ENCODE peak calls at places on chromosomes 13 and 19, in ten cellular contexts. One of them, this sample, is unnamed.

GRCh38 chr13:30805603-30806011 is 70.3 kb downstream of the ALOX5AP start:
- DNase-seq in heart left ventricle: no peak
- DNase-seq in H9: no peak
- DNase-seq in activated CD4-positive, alpha-beta T cell treated with anti-CD3 and anti-CD28 coated beads for 24 hours: no peak
- DNase-seq in fibroblast of pulmonary artery: peak
- DNase-seq in ACHN: no peak
- DNase-seq in neural progenitor cell: no peak
- DNase-seq in NCI-H1436: no peak
- DNase-seq in neuronal stem cell: no peak
- DNase-seq in GM03348: no peak
- DNase-seq in this sample: no peak

GRCh38 chr13:35994131-35994966 is 136.8 kb downstream of the DCLK1 start:
- DNase-seq in heart left ventricle: peak
- DNase-seq in H9: no peak
- DNase-seq in activated CD4-positive, alpha-beta T cell treated with anti-CD3 and anti-CD28 coated beads for 24 hours: no peak
- DNase-seq in fibroblast of pulmonary artery: peak
- DNase-seq in ACHN: peak
- DNase-seq in neural progenitor cell: no peak
- DNase-seq in NCI-H1436: no peak
- DNase-seq in neuronal stem cell: no peak
- DNase-seq in GM03348: peak
- DNase-seq in this sample: peak

GRCh38 chr13:41905600-41906254 is 55.2 kb downstream of the VWA8 start:
- DNase-seq in heart left ventricle: no peak
- DNase-seq in H9: no peak
- DNase-seq in activated CD4-positive, alpha-beta T cell treated with anti-CD3 and anti-CD28 coated beads for 24 hours: no peak
- DNase-seq in fibroblast of pulmonary artery: peak
- DNase-seq in ACHN: peak
- DNase-seq in neural progenitor cell: peak
- DNase-seq in NCI-H1436: peak
- DNase-seq in neuronal stem cell: no peak
- DNase-seq in GM03348: peak
- DNase-seq in this sample: peak

GRCh38 chr19:51607920-51608562 is 22.2 kb downstream of the SIGLEC5 start:
- DNase-seq in heart left ventricle: peak
- DNase-seq in H9: peak
- DNase-seq in activated CD4-positive, alpha-beta T cell treated with anti-CD3 and anti-CD28 coated beads for 24 hours: peak
- DNase-seq in fibroblast of pulmonary artery: peak
- DNase-seq in ACHN: peak
- DNase-seq in neural progenitor cell: peak
- DNase-seq in NCI-H1436: no peak
- DNase-seq in neuronal stem cell: peak
- DNase-seq in GM03348: peak
- DNase-seq in this sample: peak

GRCh38 chr19:5623397-5624153 is 692 bp downstream of the SAFB start:
- DNase-seq in heart left ventricle: no peak
- DNase-seq in H9: no peak
- DNase-seq in activated CD4-positive, alpha-beta T cell treated with anti-CD3 and anti-CD28 coated beads for 24 hours: no peak
- DNase-seq in fibroblast of pulmonary artery: no peak
- DNase-seq in ACHN: peak
- DNase-seq in neural progenitor cell: peak
- DNase-seq in NCI-H1436: no peak
- DNase-seq in neuronal stem cell: no peak
- DNase-seq in GM03348: no peak
- DNase-seq in this sample: no peak

GRCh38 chr19:39941615-39942507 is 7.4 kb upstream of the FCGBP start:
- DNase-seq in heart left ventricle: peak
- DNase-seq in H9: no peak
- DNase-seq in activated CD4-positive, alpha-beta T cell treated with anti-CD3 and anti-CD28 coated beads for 24 hours: no peak
- DNase-seq in fibroblast of pulmonary artery: peak
- DNase-seq in ACHN: no peak
- DNase-seq in neural progenitor cell: peak
- DNase-seq in NCI-H1436: no peak
- DNase-seq in neuronal stem cell: peak
- DNase-seq in GM03348: no peak
- DNase-seq in this sample: peak

GRCh38 chr13:24269803-24270202 is 39.6 kb upstream of the C1QTNF9 start:
- DNase-seq in heart left ventricle: no peak
- DNase-seq in H9: no peak
- DNase-seq in activated CD4-positive, alpha-beta T cell treated with anti-CD3 and anti-CD28 coated beads for 24 hours: no peak
- DNase-seq in fibroblast of pulmonary artery: no peak
- DNase-seq in ACHN: no peak
- DNase-seq in neural progenitor cell: no peak
- DNase-seq in NCI-H1436: no peak
- DNase-seq in neuronal stem cell: no peak
- DNase-seq in GM03348: no peak
- DNase-seq in this sample: no peak

GRCh38 chr13:44388427-44388826 is 14.8 kb downstream of the SERP2 start:
- DNase-seq in heart left ventricle: peak
- DNase-seq in H9: no peak
- DNase-seq in activated CD4-positive, alpha-beta T cell treated with anti-CD3 and anti-CD28 coated beads for 24 hours: no peak
- DNase-seq in fibroblast of pulmonary artery: no peak
- DNase-seq in ACHN: no peak
- DNase-seq in neural progenitor cell: peak
- DNase-seq in NCI-H1436: no peak
- DNase-seq in neuronal stem cell: no peak
- DNase-seq in GM03348: no peak
- DNase-seq in this sample: no peak

GRCh38 chr19:35977446-35978222 is 17.4 kb upstream of the SDHAF1 start:
- DNase-seq in heart left ventricle: no peak
- DNase-seq in H9: peak
- DNase-seq in activated CD4-positive, alpha-beta T cell treated with anti-CD3 and anti-CD28 coated beads for 24 hours: no peak
- DNase-seq in fibroblast of pulmonary artery: no peak
- DNase-seq in ACHN: peak
- DNase-seq in neural progenitor cell: peak
- DNase-seq in NCI-H1436: peak
- DNase-seq in neuronal stem cell: no peak
- DNase-seq in GM03348: no peak
- DNase-seq in this sample: no peak

GRCh38 chr13:79679334-79679733 is 198.4 kb downstream of the NDFIP2 start:
- DNase-seq in heart left ventricle: peak
- DNase-seq in H9: peak
- DNase-seq in activated CD4-positive, alpha-beta T cell treated with anti-CD3 and anti-CD28 coated beads for 24 hours: peak
- DNase-seq in fibroblast of pulmonary artery: peak
- DNase-seq in ACHN: peak
- DNase-seq in neural progenitor cell: peak
- DNase-seq in NCI-H1436: peak
- DNase-seq in neuronal stem cell: peak
- DNase-seq in GM03348: peak
- DNase-seq in this sample: peak

GRCh38 chr13:51266642-51267041 is 44.4 kb downstream of the FAM124A start:
- DNase-seq in heart left ventricle: no peak
- DNase-seq in H9: no peak
- DNase-seq in activated CD4-positive, alpha-beta T cell treated with anti-CD3 and anti-CD28 coated beads for 24 hours: no peak
- DNase-seq in fibroblast of pulmonary artery: no peak
- DNase-seq in ACHN: no peak
- DNase-seq in neural progenitor cell: no peak
- DNase-seq in NCI-H1436: no peak
- DNase-seq in neuronal stem cell: no peak
- DNase-seq in GM03348: no peak
- DNase-seq in this sample: no peak

GRCh38 chr13:107099661-107100060 is 531.7 kb upstream of the ARGLU1 start:
- DNase-seq in heart left ventricle: no peak
- DNase-seq in H9: no peak
- DNase-seq in activated CD4-positive, alpha-beta T cell treated with anti-CD3 and anti-CD28 coated beads for 24 hours: no peak
- DNase-seq in fibroblast of pulmonary artery: peak
- DNase-seq in ACHN: peak
- DNase-seq in neural progenitor cell: no peak
- DNase-seq in NCI-H1436: no peak
- DNase-seq in neuronal stem cell: no peak
- DNase-seq in GM03348: no peak
- DNase-seq in this sample: no peak

GRCh38 chr19:35736913-35737886 is 5.1 kb downstream of the IGFLR1 start:
- DNase-seq in heart left ventricle: no peak
- DNase-seq in H9: no peak
- DNase-seq in activated CD4-positive, alpha-beta T cell treated with anti-CD3 and anti-CD28 coated beads for 24 hours: no peak
- DNase-seq in fibroblast of pulmonary artery: no peak
- DNase-seq in ACHN: peak
- DNase-seq in neural progenitor cell: no peak
- DNase-seq in NCI-H1436: no peak
- DNase-seq in neuronal stem cell: no peak
- DNase-seq in GM03348: no peak
- DNase-seq in this sample: no peak

GRCh38 chr19:34961775-34962174 is 2.3 kb downstream of the ZNF792 start:
- DNase-seq in heart left ventricle: no peak
- DNase-seq in H9: no peak
- DNase-seq in activated CD4-positive, alpha-beta T cell treated with anti-CD3 and anti-CD28 coated beads for 24 hours: no peak
- DNase-seq in fibroblast of pulmonary artery: no peak
- DNase-seq in ACHN: no peak
- DNase-seq in neural progenitor cell: no peak
- DNase-seq in NCI-H1436: no peak
- DNase-seq in neuronal stem cell: no peak
- DNase-seq in GM03348: no peak
- DNase-seq in this sample: no peak

GRCh38 chr13:91817250-91817649 is 418.8 kb downstream of the GPC5 start:
- DNase-seq in heart left ventricle: no peak
- DNase-seq in H9: no peak
- DNase-seq in activated CD4-positive, alpha-beta T cell treated with anti-CD3 and anti-CD28 coated beads for 24 hours: no peak
- DNase-seq in fibroblast of pulmonary artery: peak
- DNase-seq in ACHN: peak
- DNase-seq in neural progenitor cell: no peak
- DNase-seq in NCI-H1436: no peak
- DNase-seq in neuronal stem cell: no peak
- DNase-seq in GM03348: no peak
- DNase-seq in this sample: peak

GRCh38 chr19:13396256-13397080 is 109.8 kb downstream of the CACNA1A start:
- DNase-seq in heart left ventricle: no peak
- DNase-seq in H9: peak
- DNase-seq in activated CD4-positive, alpha-beta T cell treated with anti-CD3 and anti-CD28 coated beads for 24 hours: no peak
- DNase-seq in fibroblast of pulmonary artery: peak
- DNase-seq in ACHN: peak
- DNase-seq in neural progenitor cell: peak
- DNase-seq in NCI-H1436: no peak
- DNase-seq in neuronal stem cell: peak
- DNase-seq in GM03348: peak
- DNase-seq in this sample: peak

GRCh38 chr13:43364210-43365041 is 341.0 kb downstream of the DNAJC15 start:
- DNase-seq in heart left ventricle: peak
- DNase-seq in H9: no peak
- DNase-seq in activated CD4-positive, alpha-beta T cell treated with anti-CD3 and anti-CD28 coated beads for 24 hours: no peak
- DNase-seq in fibroblast of pulmonary artery: peak
- DNase-seq in ACHN: no peak
- DNase-seq in neural progenitor cell: peak
- DNase-seq in NCI-H1436: no peak
- DNase-seq in neuronal stem cell: no peak
- DNase-seq in GM03348: peak
- DNase-seq in this sample: no peak

GRCh38 chr13:75339635-75340374 is 142.2 kb downstream of the TBC1D4 start:
- DNase-seq in heart left ventricle: no peak
- DNase-seq in H9: no peak
- DNase-seq in activated CD4-positive, alpha-beta T cell treated with anti-CD3 and anti-CD28 coated beads for 24 hours: no peak
- DNase-seq in fibroblast of pulmonary artery: no peak
- DNase-seq in ACHN: no peak
- DNase-seq in neural progenitor cell: no peak
- DNase-seq in NCI-H1436: no peak
- DNase-seq in neuronal stem cell: no peak
- DNase-seq in GM03348: no peak
- DNase-seq in this sample: no peak

GRCh38 chr19:31280266-31281006 is 68.8 kb downstream of the TSHZ3 start:
- DNase-seq in heart left ventricle: no peak
- DNase-seq in H9: no peak
- DNase-seq in activated CD4-positive, alpha-beta T cell treated with anti-CD3 and anti-CD28 coated beads for 24 hours: no peak
- DNase-seq in fibroblast of pulmonary artery: no peak
- DNase-seq in ACHN: no peak
- DNase-seq in neural progenitor cell: no peak
- DNase-seq in NCI-H1436: no peak
- DNase-seq in neuronal stem cell: no peak
- DNase-seq in GM03348: no peak
- DNase-seq in this sample: no peak

GRCh38 chr13:29987340-29987739 is 136.9 kb upstream of the UBL3 start:
- DNase-seq in heart left ventricle: no peak
- DNase-seq in H9: no peak
- DNase-seq in activated CD4-positive, alpha-beta T cell treated with anti-CD3 and anti-CD28 coated beads for 24 hours: no peak
- DNase-seq in fibroblast of pulmonary artery: no peak
- DNase-seq in ACHN: no peak
- DNase-seq in neural progenitor cell: no peak
- DNase-seq in NCI-H1436: no peak
- DNase-seq in neuronal stem cell: no peak
- DNase-seq in GM03348: no peak
- DNase-seq in this sample: no peak

This sample was measured in H4.